ENCODE peak calls at places on chromosomes 2 and 18, in eight cellular contexts. One of them, this sample, is unnamed.

GRCh38 chr2:235238537-235238936 is 255.3 kb upstream of the AGAP1 start:
- DNase-seq in GM23338: no peak
- DNase-seq in K562: no peak
- DNase-seq in endothelial cell of umbilical vein: peak; percentile 86
- DNase-seq in HepG2: no peak
- DNase-seq in HCT116: no peak
- DNase-seq in H1: no peak
- DNase-seq in GM12878: no peak
- DNase-seq in this sample: no peak

GRCh38 chr18:58625839-58626238 is 3.1 kb downstream of the ALPK2 start:
- DNase-seq in HepG2: no peak
- DNase-seq in GM23338: no peak
- DNase-seq in endothelial cell of umbilical vein: no peak
- DNase-seq in K562: no peak
- DNase-seq in GM12878: no peak
- DNase-seq in H1: no peak
- DNase-seq in HCT116: no peak
- DNase-seq in this sample: no peak

GRCh38 chr2:151886235-151886634 is 58.0 kb upstream of the ARL5A start:
- DNase-seq in K562: no peak
- DNase-seq in HepG2: peak; percentile 41
- DNase-seq in HCT116: no peak
- DNase-seq in H1: no peak
- DNase-seq in GM23338: no peak
- DNase-seq in GM12878: no peak
- DNase-seq in endothelial cell of umbilical vein: peak; percentile 90
- DNase-seq in this sample: no peak

GRCh38 chr2:167187049-167187727 is 298.9 kb downstream of the XIRP2 start:
- DNase-seq in H1: no peak
- DNase-seq in endothelial cell of umbilical vein: no peak
- DNase-seq in HCT116: no peak
- DNase-seq in GM23338: no peak
- DNase-seq in K562: no peak
- DNase-seq in HepG2: no peak
- DNase-seq in GM12878: no peak
- DNase-seq in this sample: no peak

GRCh38 chr2:69043736-69044400 is 30.9 kb downstream of the ANTXR1 start:
- DNase-seq in HepG2: no peak
- DNase-seq in H1: no peak
- DNase-seq in HCT116: no peak
- DNase-seq in K562: no peak
- DNase-seq in GM23338: no peak
- DNase-seq in GM12878: no peak
- DNase-seq in endothelial cell of umbilical vein: no peak
- DNase-seq in this sample: no peak

GRCh38 chr2:241208058-241208457 is 19.6 kb downstream of the ANO7 start:
- DNase-seq in GM12878: no peak
- DNase-seq in endothelial cell of umbilical vein: no peak
- DNase-seq in GM23338: no peak
- DNase-seq in HCT116: no peak
- DNase-seq in HepG2: no peak
- DNase-seq in H1: no peak
- DNase-seq in K562: no peak
- DNase-seq in this sample: no peak

GRCh38 chr2:134912406-134912805 is 6.2 kb upstream of the CCNT2 start:
- DNase-seq in HCT116: no peak
- DNase-seq in H1: no peak
- DNase-seq in GM12878: no peak
- DNase-seq in endothelial cell of umbilical vein: no peak
- DNase-seq in GM23338: no peak
- DNase-seq in K562: no peak
- DNase-seq in HepG2: no peak
- DNase-seq in this sample: no peak

GRCh38 chr2:226354434-226354833 is 445.2 kb downstream of the IRS1 start:
- DNase-seq in endothelial cell of umbilical vein: no peak
- DNase-seq in H1: no peak
- DNase-seq in HCT116: no peak
- DNase-seq in GM23338: no peak
- DNase-seq in K562: no peak
- DNase-seq in HepG2: no peak
- DNase-seq in GM12878: no peak
- DNase-seq in this sample: no peak

GRCh38 chr2:25274868-25275574 is 66.7 kb downstream of the DNMT3A start:
- DNase-seq in HepG2: no peak
- DNase-seq in K562: no peak
- DNase-seq in HCT116: no peak
- DNase-seq in GM12878: no peak
- DNase-seq in endothelial cell of umbilical vein: no peak
- DNase-seq in GM23338: no peak
- DNase-seq in H1: no peak
- DNase-seq in this sample: no peak

GRCh38 chr18:69759046-69759445 is 188.6 kb downstream of the CD226 start:
- DNase-seq in GM23338: no peak
- DNase-seq in H1: no peak
- DNase-seq in K562: no peak
- DNase-seq in HepG2: no peak
- DNase-seq in HCT116: no peak
- DNase-seq in endothelial cell of umbilical vein: no peak
- DNase-seq in GM12878: no peak
- DNase-seq in this sample: no peak

GRCh38 chr2:193141-193552 is 70.7 kb downstream of the SH3YL1 start:
- DNase-seq in K562: no peak
- DNase-seq in GM12878: peak; percentile 57
- DNase-seq in HCT116: no peak
- DNase-seq in GM23338: no peak
- DNase-seq in H1: no peak
- DNase-seq in endothelial cell of umbilical vein: no peak
- DNase-seq in HepG2: no peak
- DNase-seq in this sample: no peak

GRCh38 chr2:31038385-31038784 is 99.9 kb downstream of the GALNT14 start:
- DNase-seq in GM12878: no peak
- DNase-seq in H1: peak; percentile 62
- DNase-seq in K562: peak; percentile 15
- DNase-seq in GM23338: peak; percentile 90
- DNase-seq in endothelial cell of umbilical vein: no peak
- DNase-seq in HepG2: peak; percentile 10
- DNase-seq in HCT116: no peak
- DNase-seq in this sample: no peak

GRCh38 chr18:25169701-25170100 is 182.3 kb downstream of the ZNF521 start:
- DNase-seq in HepG2: no peak
- DNase-seq in GM12878: no peak
- DNase-seq in H1: no peak
- DNase-seq in GM23338: no peak
- DNase-seq in HCT116: no peak
- DNase-seq in K562: no peak
- DNase-seq in endothelial cell of umbilical vein: no peak
- DNase-seq in this sample: no peak

GRCh38 chr18:25168011-25168410 is 184.0 kb downstream of the ZNF521 start:
- DNase-seq in HCT116: no peak
- DNase-seq in GM23338: peak; percentile 10
- DNase-seq in K562: no peak
- DNase-seq in HepG2: no peak
- DNase-seq in H1: no peak
- DNase-seq in GM12878: no peak
- DNase-seq in endothelial cell of umbilical vein: no peak
- DNase-seq in this sample: no peak

GRCh38 chr18:25166113-25166512 is 185.9 kb downstream of the ZNF521 start:
- DNase-seq in HCT116: no peak
- DNase-seq in endothelial cell of umbilical vein: no peak
- DNase-seq in GM23338: no peak
- DNase-seq in H1: no peak
- DNase-seq in GM12878: no peak
- DNase-seq in K562: no peak
- DNase-seq in HepG2: no peak
- DNase-seq in this sample: no peak

GRCh38 chr18:25164837-25165791 is 186.9 kb downstream of the ZNF521 start:
- DNase-seq in H1: no peak
- DNase-seq in HepG2: peak; percentile 2
- DNase-seq in GM23338: no peak
- DNase-seq in K562: no peak
- DNase-seq in GM12878: no peak
- DNase-seq in endothelial cell of umbilical vein: peak; percentile 63
- DNase-seq in HCT116: no peak
- DNase-seq in this sample: no peak

GRCh38 chr18:25164211-25164836 is 187.6 kb downstream of the ZNF521 start:
- DNase-seq in HCT116: no peak
- DNase-seq in K562: no peak
- DNase-seq in H1: no peak
- DNase-seq in GM23338: no peak
- DNase-seq in endothelial cell of umbilical vein: no peak
- DNase-seq in GM12878: no peak
- DNase-seq in HepG2: no peak
- DNase-seq in this sample: no peak
- H3K27ac ChIP-seq in HCT116: no peak overlapping the region
- H3K27ac ChIP-seq in K562: no peak overlapping the region
- H3K27ac ChIP-seq in H1: no peak overlapping the region
- H3K27ac ChIP-seq in GM23338: no peak overlapping the region
- H3K27ac ChIP-seq in endothelial cell of umbilical vein: no peak overlapping the region
- H3K27ac ChIP-seq in GM12878: peak overlapping the region; percentile 54
- H3K27ac ChIP-seq in HepG2: no peak overlapping the region
- H3K27ac ChIP-seq in this sample: no peak overlapping the region

GRCh38 chr2:33223851-33224250 is 252.6 kb upstream of the RASGRP3 start:
- DNase-seq in HCT116: no peak
- DNase-seq in K562: no peak
- DNase-seq in GM23338: no peak
- DNase-seq in endothelial cell of umbilical vein: no peak
- DNase-seq in HepG2: no peak
- DNase-seq in GM12878: no peak
- DNase-seq in H1: no peak
- DNase-seq in this sample: no peak

GRCh38 chr2:33225350-33225749 is 251.1 kb upstream of the RASGRP3 start:
- DNase-seq in GM23338: no peak
- DNase-seq in HCT116: no peak
- DNase-seq in GM12878: no peak
- DNase-seq in HepG2: no peak
- DNase-seq in H1: no peak
- DNase-seq in K562: no peak
- DNase-seq in endothelial cell of umbilical vein: no peak
- DNase-seq in this sample: no peak

GRCh38 chr2:33230133-33230618 is 246.3 kb upstream of the RASGRP3 start:
- DNase-seq in endothelial cell of umbilical vein: no peak
- DNase-seq in H1: no peak
- DNase-seq in HepG2: no peak
- DNase-seq in GM23338: no peak
- DNase-seq in K562: no peak
- DNase-seq in HCT116: no peak
- DNase-seq in GM12878: no peak
- DNase-seq in this sample: no peak

GRCh38 chr2:33229646-33230045 is 246.8 kb upstream of the RASGRP3 start:
- DNase-seq in GM12878: no peak
- DNase-seq in endothelial cell of umbilical vein: no peak
- DNase-seq in GM23338: no peak
- DNase-seq in HepG2: no peak
- DNase-seq in H1: no peak
- DNase-seq in HCT116: no peak
- DNase-seq in K562: no peak
- DNase-seq in this sample: no peak

GRCh38 chr2:33226546-33226945 is 249.9 kb upstream of the RASGRP3 start:
- DNase-seq in endothelial cell of umbilical vein: no peak
- DNase-seq in HepG2: no peak
- DNase-seq in GM12878: no peak
- DNase-seq in H1: no peak
- DNase-seq in HCT116: no peak
- DNase-seq in GM23338: no peak
- DNase-seq in K562: no peak
- DNase-seq in this sample: no peak
- TF ChIP-seq EZH2 in endothelial cell of umbilical vein: no peak
- TF ChIP-seq EZH2 in HepG2: no peak
- TF ChIP-seq EZH2 in GM12878: no peak
- TF ChIP-seq EZH2 in H1: no peak
- TF ChIP-seq EZH2 in HCT116: no peak
- TF ChIP-seq EZH2 in GM23338: no peak
- TF ChIP-seq EZH2 in K562: no peak
- TF ChIP-seq EZH2 in this sample: no peak

GRCh38 chr2:85111819-85112281 is 21.3 kb upstream of the TCF7L1 start:
- DNase-seq in H1: no peak
- DNase-seq in HCT116: no peak
- DNase-seq in HepG2: no peak
- DNase-seq in endothelial cell of umbilical vein: no peak
- DNase-seq in K562: no peak
- DNase-seq in GM12878: no peak
- DNase-seq in GM23338: no peak
- DNase-seq in this sample: no peak

GRCh38 chr2:85110991-85111560 is 22.1 kb upstream of the TCF7L1 start:
- DNase-seq in K562: no peak
- DNase-seq in H1: no peak
- DNase-seq in GM12878: no peak
- DNase-seq in endothelial cell of umbilical vein: no peak
- DNase-seq in HCT116: no peak
- DNase-seq in HepG2: no peak
- DNase-seq in GM23338: no peak
- DNase-seq in this sample: no peak

GRCh38 chr2:85104228-85104627 is 29.0 kb upstream of the TCF7L1 start:
- DNase-seq in GM23338: no peak
- DNase-seq in H1: no peak
- DNase-seq in K562: no peak
- DNase-seq in endothelial cell of umbilical vein: no peak
- DNase-seq in GM12878: no peak
- DNase-seq in HepG2: no peak
- DNase-seq in HCT116: no peak
- DNase-seq in this sample: no peak

GRCh38 chr2:85106489-85107180 is 26.6 kb upstream of the TCF7L1 start:
- DNase-seq in K562: no peak
- DNase-seq in H1: no peak
- DNase-seq in HCT116: no peak
- DNase-seq in HepG2: no peak
- DNase-seq in GM12878: no peak
- DNase-seq in endothelial cell of umbilical vein: peak; percentile 4
- DNase-seq in GM23338: no peak
- DNase-seq in this sample: no peak
- TF ChIP-seq POLR2AphosphoS5 in K562: no peak
- TF ChIP-seq POLR2AphosphoS5 in H1: no peak
- TF ChIP-seq POLR2AphosphoS5 in HCT116: no peak
- TF ChIP-seq POLR2AphosphoS5 in HepG2: no peak
- TF ChIP-seq POLR2AphosphoS5 in GM12878: no peak
- TF ChIP-seq POLR2AphosphoS5 in endothelial cell of umbilical vein: no peak
- TF ChIP-seq POLR2AphosphoS5 in GM23338: no peak
- TF ChIP-seq POLR2AphosphoS5 in this sample: no peak

DNA sequence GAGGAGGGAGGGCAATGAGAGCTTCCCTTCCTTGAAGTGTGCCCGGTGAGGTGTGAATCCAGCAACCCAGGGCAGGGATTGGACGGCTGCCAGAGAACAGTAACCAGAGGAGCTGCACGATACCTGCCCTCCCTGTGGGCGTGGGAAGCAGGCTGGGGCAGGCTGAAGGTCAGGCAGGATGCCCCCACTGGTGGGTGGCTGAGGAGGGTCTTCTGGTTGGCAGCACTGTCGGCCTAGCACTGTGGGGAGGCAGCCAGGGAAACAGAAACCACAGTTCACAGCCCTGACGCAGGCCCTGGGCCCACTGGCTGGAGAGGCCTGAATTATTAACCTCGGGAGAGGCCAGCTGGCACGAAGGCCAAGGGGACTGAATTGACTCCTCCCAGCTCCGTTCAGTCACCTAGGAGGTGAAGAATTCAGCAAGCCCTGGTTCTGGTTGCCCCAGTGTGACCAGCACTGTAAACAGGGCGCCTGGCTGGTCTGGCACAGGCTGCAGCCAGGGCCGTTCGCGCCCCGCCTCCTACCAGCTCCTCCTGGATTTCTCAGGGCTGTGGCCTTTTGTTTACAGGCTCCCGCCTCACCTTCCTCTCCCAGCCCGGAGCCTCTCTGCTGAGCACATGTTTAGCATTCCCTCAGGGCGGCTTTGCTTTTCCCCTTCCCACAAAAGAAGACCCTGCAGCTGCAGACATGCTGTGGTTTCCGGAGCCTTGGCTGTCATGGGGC is 97.7 kb downstream of the B3GNT2 start:
- DNase-seq in endothelial cell of umbilical vein: peak; percentile 50
- DNase-seq in K562: no peak
- DNase-seq in GM12878: no peak
- DNase-seq in H1: peak; percentile 70
- DNase-seq in HCT116: no peak
- DNase-seq in HepG2: peak; percentile 51
- DNase-seq in GM23338: peak; percentile 83
- DNase-seq in this sample: no peak
- H3K27ac ChIP-seq in endothelial cell of umbilical vein: no peak overlapping the region
- H3K27ac ChIP-seq in K562: peak overlapping the region; percentile 10
- H3K27ac ChIP-seq in GM12878: peak overlapping the region; percentile 72
- H3K27ac ChIP-seq in H1: no peak overlapping the region
- H3K27ac ChIP-seq in HCT116: peak overlapping the region; percentile 13
- H3K27ac ChIP-seq in HepG2: no peak overlapping the region
- H3K27ac ChIP-seq in GM23338: no peak overlapping the region
- H3K27ac ChIP-seq in this sample: no peak overlapping the region